ENCODE peak calls at places on chromosomes 16 and 17, in nine cellular contexts. M is heart right ventricle; I is stimulated activated CD4-positive, alpha-beta T cell treated with anti-CD3 and anti-CD28 coated beads, Interleukin-4, amount 100 ng/mL, for 1 hour; Q is activated CD4-positive, alpha-beta T cell treated with anti-CD3 and anti-CD28 coated beads, Interleukin-2, amount 50 U/mL, for 48 hours; C is GM19239; J is NCI-H2029; N is fibroblast of gingiva; O is CD8-positive, alpha-beta memory T cell; G is EL. T is an unnamed sample.

GRCh38 chr17:4444782-4445473 is 11.2 kb downstream of the SPNS3 start:
- DNase-seq in M (peak; percentile 83), I (no peak), Q (no peak), C (no peak), J (peak; percentile 0), N (no peak), O (no peak), G (no peak), T (no peak)

GRCh38 chr17:47733047-47733413 is at the start of gene TBX21:
- DNase-seq in M (peak; percentile 64), I (peak; percentile 93), Q (peak; percentile 94), C (peak; percentile 86), J (no peak), N (no peak), O (peak; percentile 86), G (peak; percentile 47), T (peak; percentile 89)

GRCh38 chr17:10025976-10026785 is 121.1 kb upstream of the RCVRN start:
- DNase-seq in M (no peak), I (no peak), Q (no peak), C (no peak), J (no peak), N (no peak), O (no peak), G (no peak), T (no peak)

GRCh38 chr16:11792404-11793260 is 4.4 kb downstream of the ZC3H7A start:
- DNase-seq in M (no peak), I (peak; percentile 24), Q (no peak), C (no peak), J (peak; percentile 99), N (no peak), O (no peak), G (no peak), T (no peak)

GRCh38 chr17:18246880-18247612 is 11.5 kb downstream of the FLII start:
- DNase-seq in M (peak; percentile 54), I (peak; percentile 46), Q (peak; percentile 59), C (peak; percentile 69), J (peak; percentile 68), N (peak; percentile 17), O (no peak), G (peak; percentile 67), T (no peak)

GRCh38 chr17:16273499-16273898 is 56.5 kb downstream of the PIGL start:
- DNase-seq in M (no peak), I (no peak), Q (no peak), C (no peak), J (no peak), N (no peak), O (no peak), G (peak; percentile 48), T (no peak)

GRCh38 chr16:31427441-31428276 is 501 bp downstream of the COX6A2 start:
- DNase-seq in M (peak; percentile 45), I (peak; percentile 75), Q (peak; percentile 44), C (peak; percentile 58), J (no peak), N (no peak), O (peak; percentile 64), G (peak; percentile 9), T (peak; percentile 31)

GRCh38 chr17:68498479-68499326 is 13.5 kb upstream of the PRKAR1A start:
- DNase-seq in M (peak; percentile 57), I (no peak), Q (no peak), C (no peak), J (no peak), N (no peak), O (no peak), G (no peak), T (no peak)

GRCh38 chr16:57651344-57652333 is 16.5 kb upstream of the ADGRG3 start:
- DNase-seq in M (no peak), I (no peak), Q (no peak), C (no peak), J (no peak), N (no peak), O (peak; percentile 34), G (no peak), T (no peak)

GRCh38 chr16:31138621-31139578 is 3.4 kb upstream of the PRSS8 start:
- DNase-seq in M (no peak), I (no peak), Q (no peak), C (no peak), J (no peak), N (peak; percentile 36), O (no peak), G (peak; percentile 89), T (no peak)

T was measured in T-helper 9 cell.